ENCODE peak calls at places on chromosomes 5 and 9, in five cellular contexts. G is esophagus squamous epithelium; N is ovary; F is lower lobe of right lung; W is CD4-positive, CD25-positive, alpha-beta regulatory T cell. S is an unnamed sample.
A peak's percentile ranks its signal among the peaks of the same experiment; 100 is the strongest.

GRCh38 chr5:167460449-167461020 is 830.9 kb upstream of the WWC1 start:
- DNase-seq in G (no peak), N (no peak), F (no peak), W (no peak), S (no peak)

GRCh38 chr5:144698454-144698853 is 527.8 kb downstream of the KCTD16 start:
- DNase-seq in G (no peak), N (no peak), F (no peak), W (no peak), S (no peak)

GRCh38 chr9:124894741-124895170 is 32.8 kb downstream of the ARPC5L start:
- DNase-seq in G (no peak), N (no peak), F (no peak), W (peak; percentile 15), S (no peak)

GRCh38 chr5:180126716-180127681 is 55.4 kb upstream of the RNF130 start:
- DNase-seq in G (no peak), N (no peak), F (no peak), W (no peak), S (peak; percentile 78)

GRCh38 chr5:43649256-43649655 is 46.3 kb downstream of the NNT start:
- DNase-seq in G (no peak), N (no peak), F (no peak), W (no peak), S (no peak)

GRCh38 chr9:129007766-129008468 is 20.2 kb downstream of the SH3GLB2 start:
- DNase-seq in G (no peak), N (no peak), F (peak; percentile 22), W (no peak), S (no peak)

GRCh38 chr9:36744678-36745077 is 172.0 kb downstream of the MELK start:
- DNase-seq in G (no peak), N (no peak), F (no peak), W (no peak), S (no peak)

GRCh38 chr9:98523231-98523901 is 185.4 kb downstream of the GABBR2 start:
- DNase-seq in G (no peak), N (no peak), F (no peak), W (no peak), S (no peak)

GRCh38 chr9:128242124-128242523 is 33.7 kb downstream of the GOLGA2 start:
- DNase-seq in G (no peak), N (no peak), F (no peak), W (no peak), S (no peak)

GRCh38 chr5:172506921-172507320 is 52.6 kb upstream of the SH3PXD2B start:
- DNase-seq in G (no peak), N (peak; percentile 15), F (no peak), W (no peak), S (peak; percentile 37)

GRCh38 chr9:111726949-111727348 is 65.5 kb downstream of the GNG10 start:
- DNase-seq in G (no peak), N (no peak), F (no peak), W (no peak), S (no peak)

GRCh38 chr5:66717455-66718373 is 121.5 kb downstream of the MAST4 start:
- DNase-seq in G (no peak), N (no peak), F (no peak), W (no peak), S (no peak)

GRCh38 chr9:15927131-15927530 is 374.3 kb downstream of the CCDC171 start:
- DNase-seq in G (no peak), N (no peak), F (no peak), W (no peak), S (no peak)

GRCh38 chr9:131714161-131714646 is 25.7 kb downstream of the RAPGEF1 start:
- DNase-seq in G (no peak), N (peak; percentile 37), F (peak; percentile 53), W (no peak), S (peak; percentile 87)

GRCh38 chr5:124240732-124241131 is 505.7 kb downstream of the ZNF608 start:
- DNase-seq in G (no peak), N (no peak), F (no peak), W (no peak), S (no peak)

GRCh38 chr9:26754494-26755188 is 138.0 kb downstream of the CAAP1 start:
- DNase-seq in G (no peak), N (no peak), F (no peak), W (no peak), S (no peak)

GRCh38 chr5:87541033-87541432 is 128.3 kb upstream of the CCNH start:
- DNase-seq in G (no peak), N (peak; percentile 51), F (no peak), W (no peak), S (no peak)

GRCh38 chr5:180494510-180495181 is 467 bp downstream of the CNOT6 start:
- DNase-seq in G (no peak), N (peak; percentile 57), F (peak; percentile 70), W (peak; percentile 61), S (peak; percentile 87)

GRCh38 chr5:148970228-148970627 is 92.6 kb downstream of the SH3TC2 start:
- DNase-seq in G (no peak), N (no peak), F (peak; percentile 54), W (no peak), S (peak; percentile 58)

GRCh38 chr9:115046786-115047185 is 71.2 kb downstream of the TNC start:
- DNase-seq in G (no peak), N (no peak), F (no peak), W (no peak), S (no peak)

GRCh38 chr5:78611161-78611605 is 37.4 kb downstream of the LHFPL2 start:
- DNase-seq in G (no peak), N (no peak), F (no peak), W (no peak), S (no peak)

GRCh38 chr5:159226451-159226850 is 17.1 kb upstream of the RNF145 start:
- DNase-seq in G (no peak), N (no peak), F (no peak), W (no peak), S (no peak)

GRCh38 chr5:111537153-111538024 is 25.1 kb upstream of the STARD4 start:
- DNase-seq in G (no peak), N (no peak), F (no peak), W (no peak), S (no peak)

GRCh38 chr5:141487131-141487530 is 1.8 kb upstream of the PCDHGC5 start:
- DNase-seq in G (no peak), N (no peak), F (no peak), W (no peak), S (no peak)

GRCh38 chr5:68465133-68465532 is 249.6 kb downstream of the PIK3R1 start:
- DNase-seq in G (no peak), N (no peak), F (no peak), W (no peak), S (no peak)

GRCh38 chr5:135310328-135310989 is 88.6 kb downstream of the MACROH2A1 start:
- DNase-seq in G (no peak), N (no peak), F (no peak), W (no peak), S (no peak)

GRCh38 chr9:6680797-6681146 is 35.2 kb upstream of the GLDC start:
- DNase-seq in G (no peak), N (no peak), F (peak; percentile 84), W (peak; percentile 66), S (peak; percentile 84)

GRCh38 chr5:180593446-180594206 is 2.3 kb upstream of the SCGB3A1 start:
- DNase-seq in G (no peak), N (no peak), F (no peak), W (no peak), S (no peak)

GRCh38 chr5:39650234-39650816 is 225.5 kb upstream of the DAB2 start:
- DNase-seq in G (no peak), N (no peak), F (no peak), W (no peak), S (no peak)

GRCh38 chr5:61273279-61273678 is 58.8 kb upstream of the ZSWIM6 start:
- DNase-seq in G (no peak), N (no peak), F (no peak), W (no peak), S (no peak)

GRCh38 chr9:36802171-36802920 is 229.7 kb downstream of the MELK start:
- DNase-seq in G (no peak), N (no peak), F (no peak), W (no peak), S (no peak)

GRCh38 chr9:16417101-16417500 is 453.4 kb downstream of the BNC2 start:
- DNase-seq in G (no peak), N (no peak), F (no peak), W (no peak), S (no peak)

GRCh38 chr5:150058480-150059126 is 27.8 kb downstream of the CSF1R start:
- DNase-seq in G (no peak), N (no peak), F (no peak), W (no peak), S (no peak)

GRCh38 chr9:21965401-21965951 is 28.7 kb downstream of the CDKN2A start:
- DNase-seq in G (no peak), N (no peak), F (no peak), W (no peak), S (peak; percentile 71)

GRCh38 chr5:60024104-60024503 is 130.6 kb upstream of the PDE4D start:
- DNase-seq in G (no peak), N (no peak), F (no peak), W (no peak), S (no peak)

GRCh38 chr5:122311400-122311887 is 593 bp upstream of the SNCAIP start:
- DNase-seq in G (no peak), N (peak; percentile 58), F (no peak), W (no peak), S (peak; percentile 79)
- H3K4me3 ChIP-seq in G (peak overlapping the region; percentile 73), N (peak overlapping the region; percentile 86), F (peak overlapping the region; percentile 60), W (no peak overlapping the region), S (peak overlapping the region; percentile 69)

GRCh38 chr5:54093081-54093492 is 217.3 kb downstream of the ARL15 start:
- DNase-seq in G (no peak), N (no peak), F (no peak), W (no peak), S (no peak)

GRCh38 chr5:54093861-54094260 is 216.5 kb downstream of the ARL15 start:
- DNase-seq in G (no peak), N (no peak), F (no peak), W (no peak), S (no peak)

GRCh38 chr5:54094706-54095105 is 215.7 kb downstream of the ARL15 start:
- DNase-seq in G (no peak), N (no peak), F (no peak), W (no peak), S (no peak)

GRCh38 chr5:54090495-54091084 is 219.8 kb downstream of the ARL15 start:
- DNase-seq in G (no peak), N (no peak), F (no peak), W (no peak), S (no peak)

GRCh38 chr5:54091416-54092130 is 218.8 kb downstream of the ARL15 start:
- DNase-seq in G (no peak), N (no peak), F (no peak), W (no peak), S (no peak)
- H3K27ac ChIP-seq in G (no peak overlapping the region), N (no peak overlapping the region), F (no peak overlapping the region), W (no peak overlapping the region), S (no peak overlapping the region)

GRCh38 chr9:78297672-78297961 is 692 bp downstream of the PSAT1 start:
- DNase-seq in G (no peak), N (no peak), F (no peak), W (no peak), S (no peak)
- H3K4me1 ChIP-seq in G (peaks cover 4% of the 10 kb centered on the region), N (peaks cover 9% of the 10 kb centered on the region), F (peaks cover 28% of the 10 kb centered on the region), W (peaks cover 25% of the 10 kb centered on the region), S (no peaks in the 10 kb centered on the region)

GRCh38 chr5:139273322-139273571 is 20.3 kb upstream of the MATR3 start:
- DNase-seq in G (no peak), N (no peak), F (no peak), W (no peak), S (no peak)
- H3K4me3 ChIP-seq in G (peak overlapping the region; percentile 65), N (peak overlapping the region; percentile 45), F (peak overlapping the region; percentile 71), W (peak overlapping the region; percentile 81), S (peak overlapping the region; percentile 36)

S was measured in aorta.